ENCODE peak calls at places on chromosomes 11 and 22, in nine cellular contexts. B is breast epithelium, R is suprapubic skin, P is GM12891, K is transverse colon, S is spleen, A is K562, G is GM12878, C is upper lobe of left lung. X is an unnamed sample.
A peak's percentile ranks its signal among the peaks of the same experiment; 100 is the strongest.

GRCh38 chr22:24025475-24025874 is 14.4 kb downstream of the CABIN1 start:
- DNase-seq in P (no peak), S (no peak), B (no peak), G (no peak), C (no peak), A (no peak), K (no peak), R (peak; percentile 37), X (no peak)

GRCh38 chr11:118265954-118266353 is 1.9 kb upstream of the MPZL2 start:
- DNase-seq in A (no peak), B (peak; percentile 36), C (peak; percentile 92), S (no peak), K (peak; percentile 83), R (peak; percentile 66), P (no peak), G (no peak), X (no peak)

GRCh38 chr11:72203163-72203562 is 11.2 kb downstream of the FOLR1 start:
- DNase-seq in R (peak; percentile 9), C (no peak), K (no peak), A (no peak), G (no peak), S (no peak), B (no peak), P (no peak), X (no peak)

GRCh38 chr11:102047305-102047924 is at the start of gene CFAP300:
- DNase-seq in R (peak; percentile 93), B (peak; percentile 76), K (peak; percentile 85), P (peak; percentile 24), A (peak; percentile 12), G (no peak), S (peak; percentile 74), C (peak; percentile 89), X (peak; percentile 19)

GRCh38 chr11:124717786-124718634 is 21.7 kb upstream of the NRGN start:
- DNase-seq in A (no peak), G (no peak), R (no peak), B (no peak), S (peak; percentile 74), K (no peak), C (peak; percentile 49), P (no peak), X (no peak)

GRCh38 chr11:78798567-78799170 is 224.0 kb upstream of the NARS2 start:
- DNase-seq in G (no peak), C (peak; percentile 72), B (no peak), S (peak; percentile 82), R (peak; percentile 71), K (peak; percentile 70), P (peak; percentile 33), A (peak; percentile 63), X (peak; percentile 44)

GRCh38 chr11:59574467-59574866 is 41.1 kb downstream of the OSBP start:
- DNase-seq in R (no peak), G (no peak), A (no peak), K (no peak), P (no peak), C (no peak), S (no peak), B (no peak), X (no peak)

GRCh38 chr11:130043575-130043974 is 26.1 kb upstream of the APLP2 start:
- DNase-seq in S (no peak), R (no peak), K (no peak), C (peak; percentile 47), G (no peak), P (no peak), B (no peak), A (no peak), X (no peak)

GRCh38 chr11:35236667-35237003 is 97.7 kb downstream of the CD44 start:
- DNase-seq in C (peak; percentile 48), G (no peak), S (no peak), P (no peak), K (no peak), B (peak; percentile 61), R (no peak), A (no peak), X (no peak)

GRCh38 chr11:70400643-70401042 is 2.3 kb downstream of the CTTN start:
- DNase-seq in R (no peak), B (no peak), K (no peak), P (no peak), A (no peak), C (no peak), S (no peak), G (no peak), X (no peak)

GRCh38 chr22:31346255-31346732 is at the start of gene PATZ1:
- DNase-seq in K (peak; percentile 78), R (peak; percentile 85), C (peak; percentile 66), G (no peak), B (peak; percentile 63), A (peak; percentile 68), P (peak; percentile 79), S (peak; percentile 93), X (peak; percentile 66)

GRCh38 chr11:16612801-16613400 is 125.5 kb upstream of the C11orf58 start:
- DNase-seq in G (no peak), C (no peak), A (no peak), B (no peak), S (no peak), P (no peak), R (peak; percentile 49), K (no peak), X (no peak)

GRCh38 chr22:22712092-22712658 is 67.8 kb downstream of the GGTLC2 start:
- DNase-seq in S (no peak), B (no peak), A (no peak), P (no peak), C (no peak), R (no peak), G (no peak), K (peak; percentile 26), X (no peak)

GRCh38 chr11:76371170-76371569 is 9.8 kb downstream of the THAP12 start:
- DNase-seq in G (peak; percentile 37), K (no peak), R (no peak), S (no peak), B (no peak), C (no peak), A (peak; percentile 51), P (no peak), X (no peak)

GRCh38 chr11:47248664-47249377 is at the start of gene ACP2:
- DNase-seq in B (peak; percentile 86), G (peak; percentile 64), K (peak; percentile 91), S (peak; percentile 97), A (peak; percentile 94), C (peak; percentile 96), R (peak; percentile 94), P (peak; percentile 73), X (peak; percentile 75)

GRCh38 chr11:80297808-80298460 is 857.1 kb upstream of the TENM4 start:
- DNase-seq in P (no peak), A (no peak), K (no peak), S (no peak), B (no peak), R (no peak), C (no peak), G (no peak), X (no peak)

GRCh38 chr11:126602993-126603392 is 247.5 kb downstream of the ST3GAL4 start:
- DNase-seq in A (no peak), R (peak; percentile 19), K (no peak), S (no peak), C (no peak), B (no peak), G (no peak), P (no peak), X (no peak)

GRCh38 chr11:134365011-134365925 is 33.5 kb downstream of the GLB1L2 start:
- DNase-seq in K (no peak), S (peak; percentile 69), A (no peak), R (peak; percentile 44), B (no peak), P (no peak), C (no peak), G (no peak), X (no peak)

GRCh38 chr11:45354976-45355705 is 69.0 kb upstream of the SYT13 start:
- DNase-seq in R (peak; percentile 86), C (peak; percentile 73), A (peak; percentile 83), P (peak; percentile 42), K (peak; percentile 88), B (peak; percentile 76), G (no peak), S (peak; percentile 91), X (no peak)

GRCh38 chr22:19797086-19797485 is 36.5 kb downstream of the TBX1 start:
- DNase-seq in P (no peak), C (no peak), A (no peak), K (no peak), S (no peak), R (no peak), G (no peak), B (no peak), X (no peak)
- TF ChIP-seq POLR2AphosphoS5 in P (no peak), C (no peak), A (no peak), K (no peak), S (no peak), R (no peak), G (no peak), B (no peak), X (no peak)

GRCh38 chr22:49935561-49935960 is 17.1 kb downstream of the CRELD2 start:
- DNase-seq in C (no peak), R (no peak), B (no peak), P (no peak), K (no peak), A (peak; percentile 41), S (no peak), G (no peak), X (no peak)

GRCh38 chr22:49934891-49935557 is 16.6 kb downstream of the CRELD2 start:
- DNase-seq in C (peak; percentile 89), G (no peak), R (no peak), K (peak; percentile 92), S (peak; percentile 98), B (peak; percentile 69), A (peak; percentile 84), P (peak; percentile 76), X (peak; percentile 74)

GRCh38 chr22:49931863-49932262 is 13.4 kb downstream of the CRELD2 start:
- DNase-seq in A (no peak), C (no peak), G (no peak), K (no peak), B (no peak), P (no peak), S (no peak), R (no peak), X (no peak)

GRCh38 chr22:49934144-49934890 is 15.9 kb downstream of the CRELD2 start:
- DNase-seq in K (peak; percentile 75), G (no peak), S (peak; percentile 91), R (no peak), C (peak; percentile 95), A (peak; percentile 64), B (peak; percentile 76), P (no peak), X (no peak)

GRCh38 chr22:49933236-49933921 is 14.9 kb downstream of the CRELD2 start:
- DNase-seq in K (peak; percentile 66), A (peak; percentile 29), P (no peak), R (no peak), C (no peak), G (no peak), S (peak; percentile 83), B (peak; percentile 65), X (no peak)
- TF ChIP-seq POLR2A in K (no peak), A (no peak), P (no peak), R (peak; percentile 27), C (no peak), G (no peak), S (no peak), B (no peak), X (no peak)

GRCh38 chr22:30309981-30310672 is 16.6 kb downstream of the TBC1D10A start:
- DNase-seq in S (no peak), B (peak; percentile 72), C (peak; percentile 90), R (peak; percentile 80), A (no peak), P (no peak), K (peak; percentile 74), G (peak; percentile 58), X (no peak)
- TF ChIP-seq POLR2AphosphoS5 in S (no peak), B (no peak), C (peak; percentile 86), R (no peak), A (no peak), P (no peak), K (peak; percentile 61), G (no peak), X (no peak)

GRCh38 chr11:2302280-2302843 is 549 bp downstream of the TSPAN32 start:
- DNase-seq in K (no peak), A (peak; percentile 34), S (peak; percentile 85), B (peak; percentile 17), G (no peak), R (no peak), C (no peak), P (no peak), X (no peak)
- TF ChIP-seq POLR2A in K (no peak), A (no peak), S (no peak), B (no peak), G (no peak), R (no peak), C (no peak), P (no peak), X (no peak)

X was measured in GM12892.